ENCODE peak calls at places on chromosomes 6 and 20, in four cellular contexts. S is mesendoderm, A is NCI-H1092 treated with DMSO at 0.1 percent for 48 hours, J is ecto neural progenitor cell. Q is an unnamed sample.
A peak's percentile ranks its signal among the peaks of the same experiment; 100 is the strongest.

GRCh38 chr6:105952326-105952725 is 133.8 kb upstream of the PRDM1 start:
- DNase-seq in S (peak; percentile 79), J (no peak), A (no peak), Q (no peak)

GRCh38 chr6:157535354-157536217 is 154.6 kb downstream of the ZDHHC14 start:
- DNase-seq in A (no peak), S (no peak), J (no peak), Q (no peak)

GRCh38 chr20:21384308-21384892 is 12.9 kb downstream of the NKX2-4 start:
- DNase-seq in S (no peak), J (no peak), A (no peak), Q (no peak)

GRCh38 chr6:41377071-41377470 is 41.7 kb downstream of the NCR2 start:
- DNase-seq in J (no peak), S (no peak), A (no peak), Q (no peak)

GRCh38 chr6:43803055-43803782 is 33.2 kb downstream of the VEGFA start:
- DNase-seq in S (no peak), A (no peak), J (no peak), Q (no peak)

GRCh38 chr6:5871296-5871695 is 135.4 kb downstream of the NRN1 start:
- DNase-seq in S (no peak), J (no peak), A (no peak), Q (no peak)

GRCh38 chr6:168215121-168215808 is 104.3 kb downstream of the DACT2 start:
- DNase-seq in A (no peak), S (no peak), J (no peak), Q (no peak)

GRCh38 chr6:46882622-46883021 is 39.1 kb downstream of the ADGRF5 start:
- DNase-seq in A (peak; percentile 78), J (no peak), S (no peak), Q (no peak)

GRCh38 chr6:43242908-43243648 is at the start of gene TTBK1:
- DNase-seq in J (peak; percentile 64), S (no peak), A (peak; percentile 8), Q (no peak)

GRCh38 chr6:128569737-128570438 is 49.5 kb upstream of the PTPRK start:
- DNase-seq in S (peak; percentile 78), J (no peak), A (no peak), Q (no peak)

GRCh38 chr20:19897891-19898290 is 119.3 kb upstream of the NAA20 start:
- DNase-seq in J (no peak), A (no peak), S (no peak), Q (no peak)

GRCh38 chr6:159691133-159691962 is 1.7 kb downstream of the SOD2 start:
- DNase-seq in S (peak; percentile 58), J (peak; percentile 6), A (peak; percentile 49), Q (peak; percentile 9)

GRCh38 chr20:42026599-42026998 is 408.4 kb upstream of the CHD6 start:
- DNase-seq in A (no peak), J (no peak), S (no peak), Q (no peak)

GRCh38 chr6:23349521-23350147 is 776.4 kb upstream of the NRSN1 start:
- DNase-seq in A (peak; percentile 68), J (no peak), S (no peak), Q (no peak)

GRCh38 chr6:117546674-117547073 is 55.6 kb downstream of the GOPC start:
- DNase-seq in J (no peak), A (no peak), S (no peak), Q (no peak)

GRCh38 chr6:125307150-125307838 is 5.5 kb upstream of the HDDC2 start:
- DNase-seq in A (no peak), S (peak; percentile 29), J (no peak), Q (no peak)

GRCh38 chr6:136657629-136658028 is 107.4 kb upstream of the MAP7 start:
- DNase-seq in J (no peak), A (no peak), S (no peak), Q (no peak)

GRCh38 chr20:14685179-14685578 is 347.8 kb upstream of the FLRT3 start:
- DNase-seq in S (no peak), J (no peak), A (no peak), Q (no peak)

GRCh38 chr6:113447088-113447831 is 409.9 kb upstream of the MARCKS start:
- DNase-seq in S (no peak), A (no peak), J (no peak), Q (no peak)

Q was measured in activated CD4-positive, alpha-beta T cell treated with anti-CD3 and anti-CD28 coated beads for 4 hours.